ENCODE peak calls at places on chromosomes 6 and 20, in five cellular contexts. O is neural progenitor cell; A is activated CD8-positive, alpha-beta memory T cell treated with anti-CD3 and anti-CD28 coated beads, Interleukin-2, amount 10 ng/mL, durations not matched to agents 7 days and 5 days; P is HTR-8/SVneo; X is caudate nucleus. F is an unnamed sample.

GRCh38 chr6:26415791-26416190 is 13.7 kb downstream of the BTN3A1 start:
- DNase-seq in O (no peak), A (no peak), X (no peak), P (no peak), F (no peak)

GRCh38 chr20:12395404-12396159 is 477.9 kb downstream of the BTBD3 start:
- DNase-seq in A (no peak), O (no peak), P (no peak), X (no peak), F (no peak)

GRCh38 chr20:48773837-48774418 is 53.9 kb downstream of the PREX1 start:
- DNase-seq in A (no peak), X (no peak), O (no peak), P (no peak), F (no peak)

GRCh38 chr6:111802720-111803119 is 70.5 kb downstream of the FYN start:
- DNase-seq in X (no peak), P (no peak), A (no peak), O (no peak), F (no peak)

GRCh38 chr20:41293269-41294037 is 24.1 kb downstream of the ZHX3 start:
- DNase-seq in X (no peak), A (no peak), P (no peak), O (no peak), F (peak)

GRCh38 chr6:97133071-97133470 is 149.9 kb downstream of the MMS22L start:
- DNase-seq in X (peak), P (no peak), O (no peak), A (no peak), F (no peak)

GRCh38 chr6:112906737-112907136 is 559.6 kb downstream of the RFPL4B start:
- DNase-seq in X (no peak), O (no peak), P (no peak), A (no peak), F (no peak)

GRCh38 chr6:100663219-100663863 is 198.6 kb upstream of the SIM1 start:
- DNase-seq in O (no peak), A (no peak), X (no peak), P (no peak), F (peak)

GRCh38 chr6:2688416-2689064 is 62.2 kb downstream of the MYLK4 start:
- DNase-seq in A (no peak), P (peak), X (no peak), O (no peak), F (peak)

GRCh38 chr6:130913119-130913518 is 85.9 kb downstream of the SMLR1 start:
- DNase-seq in X (no peak), A (peak), O (peak), P (no peak), F (no peak)

GRCh38 chr6:129701721-129702455 is 8.1 kb downstream of the ARHGAP18 start:
- DNase-seq in X (no peak), A (no peak), P (no peak), O (no peak), F (no peak)

GRCh38 chr6:112029045-112029822 is 24.7 kb upstream of the CCN6 start:
- DNase-seq in A (peak), P (peak), O (peak), X (peak), F (peak)

GRCh38 chr6:165456327-165456726 is 146.9 kb upstream of the C6orf118 start:
- DNase-seq in A (no peak), O (no peak), P (no peak), X (no peak), F (no peak)

GRCh38 chr6:75850026-75850385 is 101.0 kb downstream of the MYO6 start:
- DNase-seq in O (no peak), A (no peak), P (no peak), X (no peak), F (peak)

GRCh38 chr20:20174089-20174835 is 121.9 kb downstream of the CFAP61 start:
- DNase-seq in X (no peak), A (no peak), P (no peak), O (no peak), F (no peak)

GRCh38 chr20:33702861-33703260 is 16.7 kb upstream of the E2F1 start:
- DNase-seq in P (no peak), X (no peak), A (no peak), O (no peak), F (no peak)

GRCh38 chr6:3326981-3327380 is 68.2 kb downstream of the PSMG4 start:
- DNase-seq in X (no peak), A (no peak), O (no peak), P (no peak), F (no peak)

GRCh38 chr20:44771172-44771535 is 25.5 kb downstream of the KCNK15 start:
- DNase-seq in X (no peak), P (no peak), A (no peak), O (no peak), F (no peak)

GRCh38 chr20:709421-709820 is 33.8 kb upstream of the SCRT2 start:
- DNase-seq in O (no peak), P (no peak), A (no peak), X (no peak), F (no peak)

GRCh38 chr6:14776307-14776706 is 469.6 kb upstream of the JARID2 start:
- DNase-seq in A (no peak), X (no peak), O (no peak), P (no peak), F (no peak)

GRCh38 chr6:30670760-30671527 is 1.9 kb downstream of the DHX16 start:
- DNase-seq in A (no peak), P (no peak), X (no peak), O (peak), F (no peak)

GRCh38 chr6:105951322-105951721 is 134.8 kb upstream of the PRDM1 start:
- DNase-seq in O (no peak), A (no peak), P (no peak), X (no peak), F (no peak)

GRCh38 chr6:167350322-167350721 is 25.4 kb downstream of the TTLL2 start:
- DNase-seq in P (no peak), A (no peak), X (no peak), O (peak), F (no peak)

GRCh38 chr20:64279826-64280459 is 24.4 kb downstream of the PCMTD2 start:
- DNase-seq in P (no peak), X (no peak), O (no peak), A (peak), F (no peak)